ENCODE peak calls at places on chromosome 5, in four cellular contexts. B, N, P and F are unnamed samples.

GRCh38 chr5:181189962-181190710 is 14.9 kb downstream of the TRIM7 start:
- DNase-seq in N (no peak), P (peak), B (no peak), F (no peak)

GRCh38 chr5:82105457-82105856 is 133.6 kb downstream of the ATG10 start:
- DNase-seq in N (peak), P (no peak), B (no peak), F (no peak)

GRCh38 chr5:15948225-15948624 is 231.4 kb downstream of the MARCHF11 start:
- DNase-seq in P (no peak), N (no peak), B (no peak), F (no peak)

GRCh38 chr5:141654298-141654697 is 3.1 kb upstream of the FCHSD1 start:
- DNase-seq in P (no peak), N (no peak), B (no peak), F (no peak)

GRCh38 chr5:163893301-163893700 is 387.9 kb downstream of the MAT2B start:
- DNase-seq in B (no peak), P (no peak), N (peak), F (no peak)

GRCh38 chr5:132259061-132259851 is 1.8 kb downstream of the PDLIM4 start:
- DNase-seq in P (no peak), B (no peak), N (peak), F (no peak)

GRCh38 chr5:141872496-141873356 is 5.5 kb downstream of the PCDH1 start:
- DNase-seq in B (no peak), P (no peak), N (no peak), F (no peak)

GRCh38 chr5:75006821-75007536 is 45.4 kb downstream of the GCNT4 start:
- DNase-seq in P (no peak), B (no peak), N (no peak), F (no peak)

GRCh38 chr5:133794771-133795391 is 173.5 kb downstream of the C5orf15 start:
- DNase-seq in B (no peak), N (no peak), P (no peak), F (no peak)

GRCh38 chr5:42970636-42971559 is 69.2 kb downstream of the ANXA2R start:
- DNase-seq in P (no peak), B (peak), N (no peak), F (no peak)

GRCh38 chr5:66164044-66164790 is 20.1 kb downstream of the SREK1 start:
- DNase-seq in N (no peak), P (no peak), B (no peak), F (no peak)

GRCh38 chr5:97297063-97297715 is 114.1 kb upstream of the RIOK2 start:
- DNase-seq in P (no peak), B (peak), N (peak), F (peak)

GRCh38 chr5:74630387-74631087 is 10.0 kb downstream of the ENC1 start:
- DNase-seq in B (peak), P (no peak), N (peak), F (no peak)

GRCh38 chr5:158389786-158390185 is 530.8 kb upstream of the CLINT1 start:
- DNase-seq in P (no peak), B (no peak), N (no peak), F (no peak)